ENCODE peak calls at places on chromosomes 7 and 10, in nine cellular contexts. G, C, I, H, M, Q, Y, B and S are unnamed samples.

GRCh38 chr10:24513155-24513554 is 210.5 kb downstream of the ARHGAP21 start:
- DNase-seq in G (peak), C (no peak), I (peak), H (peak), M (no peak), Q (peak), Y (peak), B (peak), S (peak)

GRCh38 chr10:113961261-113961938 is 82.3 kb upstream of the ADRB1 start:
- DNase-seq in G (no peak), C (no peak), I (peak), H (no peak), M (peak), Q (no peak), Y (no peak), B (no peak), S (no peak)

GRCh38 chr7:155590215-155591023 is 44.1 kb upstream of the CNPY1 start:
- DNase-seq in G (no peak), C (peak), I (peak), H (no peak), M (no peak), Q (peak), Y (peak), B (peak), S (peak)

GRCh38 chr10:123655763-123656162 is 10.4 kb upstream of the GPR26 start:
- DNase-seq in G (no peak), C (no peak), I (no peak), H (no peak), M (no peak), Q (no peak), Y (no peak), B (no peak), S (no peak)

GRCh38 chr7:112162161-112163020 is 43.8 kb downstream of the DOCK4 start:
- DNase-seq in G (peak), C (peak), I (peak), H (peak), M (no peak), Q (peak), Y (peak), B (peak), S (peak)

GRCh38 chr10:76155961-76156360 is 724.5 kb downstream of the LRMDA start:
- DNase-seq in G (no peak), C (no peak), I (no peak), H (no peak), M (no peak), Q (no peak), Y (no peak), B (no peak), S (no peak)

GRCh38 chr10:132554991-132555647 is 17.5 kb downstream of the INPP5A start:
- DNase-seq in G (no peak), C (no peak), I (peak), H (no peak), M (no peak), Q (no peak), Y (no peak), B (no peak), S (no peak)

GRCh38 chr10:70378122-70378521 is 4.3 kb downstream of the LRRC20 start:
- DNase-seq in G (peak), C (no peak), I (no peak), H (peak), M (no peak), Q (peak), Y (peak), B (peak), S (no peak)

GRCh38 chr7:122975341-122975740 is 20.2 kb downstream of the TAS2R16 start:
- DNase-seq in G (no peak), C (no peak), I (no peak), H (no peak), M (no peak), Q (peak), Y (no peak), B (no peak), S (no peak)

GRCh38 chr7:43824963-43825362 is 44.4 kb downstream of the MRPS24 start:
- DNase-seq in G (no peak), C (no peak), I (no peak), H (no peak), M (no peak), Q (no peak), Y (no peak), B (no peak), S (no peak)

GRCh38 chr7:3673524-3673923 is 372.5 kb downstream of the SDK1 start:
- DNase-seq in G (no peak), C (no peak), I (no peak), H (no peak), M (no peak), Q (peak), Y (peak), B (peak), S (peak)

GRCh38 chr7:76244781-76245391 is 43.2 kb downstream of the SRRM3 start:
- DNase-seq in G (no peak), C (no peak), I (no peak), H (no peak), M (no peak), Q (no peak), Y (no peak), B (no peak), S (no peak)

GRCh38 chr7:42689626-42690025 is 222.2 kb downstream of the C7orf25 start:
- DNase-seq in G (peak), C (no peak), I (no peak), H (no peak), M (no peak), Q (no peak), Y (no peak), B (no peak), S (no peak)

GRCh38 chr7:66257481-66257880 is 52.3 kb downstream of the TPST1 start:
- DNase-seq in G (peak), C (no peak), I (no peak), H (no peak), M (no peak), Q (no peak), Y (no peak), B (no peak), S (no peak)

GRCh38 chr7:39405591-39405990 is 160.6 kb upstream of the YAE1 start:
- DNase-seq in G (no peak), C (no peak), I (no peak), H (no peak), M (no peak), Q (no peak), Y (no peak), B (no peak), S (no peak)

GRCh38 chr7:4302203-4302905 is 379.7 kb upstream of the FOXK1 start:
- DNase-seq in G (no peak), C (no peak), I (no peak), H (no peak), M (no peak), Q (no peak), Y (no peak), B (no peak), S (no peak)

GRCh38 chr10:123135415-123136141 is at the start of gene HMX3:
- DNase-seq in G (no peak), C (no peak), I (peak), H (no peak), M (no peak), Q (no peak), Y (no peak), B (no peak), S (no peak)

GRCh38 chr7:120941064-120941463 is 9.5 kb upstream of the ING3 start:
- DNase-seq in G (peak), C (no peak), I (peak), H (peak), M (no peak), Q (no peak), Y (peak), B (no peak), S (no peak)

GRCh38 chr10:49024484-49024883 is 84.8 kb upstream of the LRRC18 start:
- DNase-seq in G (no peak), C (no peak), I (no peak), H (no peak), M (no peak), Q (no peak), Y (no peak), B (no peak), S (no peak)

GRCh38 chr10:117541909-117542705 is 439 bp upstream of the EMX2 start:
- DNase-seq in G (no peak), C (peak), I (no peak), H (peak), M (no peak), Q (peak), Y (peak), B (peak), S (peak)

GRCh38 chr10:58070964-58071363 is 196.7 kb downstream of the IPMK start:
- DNase-seq in G (no peak), C (no peak), I (no peak), H (no peak), M (no peak), Q (no peak), Y (no peak), B (no peak), S (no peak)

GRCh38 chr10:127824826-127825225 is 67.9 kb downstream of the CLRN3 start:
- DNase-seq in G (no peak), C (no peak), I (no peak), H (no peak), M (no peak), Q (no peak), Y (no peak), B (no peak), S (no peak)

GRCh38 chr7:28346972-28347371 is 65.3 kb upstream of the CREB5 start:
- DNase-seq in G (peak), C (no peak), I (no peak), H (no peak), M (no peak), Q (no peak), Y (no peak), B (no peak), S (no peak)

GRCh38 chr10:100510533-100511308 is 8.9 kb downstream of the SEC31B start:
- DNase-seq in G (no peak), C (no peak), I (peak), H (no peak), M (peak), Q (no peak), Y (no peak), B (peak), S (no peak)

GRCh38 chr7:13336227-13336626 is 648.8 kb downstream of the ARL4A start:
- DNase-seq in G (peak), C (no peak), I (no peak), H (peak), M (no peak), Q (peak), Y (peak), B (no peak), S (no peak)

GRCh38 chr7:121344093-121344492 is 15.3 kb downstream of the WNT16 start:
- DNase-seq in G (peak), C (no peak), I (no peak), H (no peak), M (no peak), Q (peak), Y (peak), B (no peak), S (no peak)

GRCh38 chr7:133727476-133728214 is 399.5 kb upstream of the LRGUK start:
- DNase-seq in G (no peak), C (no peak), I (no peak), H (no peak), M (no peak), Q (no peak), Y (no peak), B (no peak), S (no peak)